ENCODE peak calls at places on chromosomes 6 and 20, in six cellular contexts. E is HTR-8/SVneo, O is heart left ventricle, L is NCI-H1105, W is fibroblast of gingiva, R is ELR. N is an unnamed sample.

GRCh38 chr20:33463332-33464101 is 20.0 kb upstream of the SNTA1 start:
- DNase-seq in E (no peak), O (peak), L (no peak), W (no peak), R (no peak), N (no peak)

GRCh38 chr6:159754959-159755914 is 6.6 kb upstream of the ACAT2 start:
- DNase-seq in E (no peak), O (no peak), L (no peak), W (peak), R (no peak), N (no peak)

GRCh38 chr6:149084761-149085574 is 232.5 kb upstream of the TAB2 start:
- DNase-seq in E (no peak), O (no peak), L (no peak), W (no peak), R (no peak), N (no peak)

GRCh38 chr6:147618457-147618856 is 110.0 kb downstream of the SAMD5 start:
- DNase-seq in E (no peak), O (no peak), L (no peak), W (no peak), R (no peak), N (no peak)

GRCh38 chr6:157520117-157520406 is 139.1 kb downstream of the ZDHHC14 start:
- DNase-seq in E (no peak), O (no peak), L (no peak), W (no peak), R (no peak), N (no peak)

GRCh38 chr6:67497749-67498148 is 1137.3 kb upstream of the ADGRB3 start:
- DNase-seq in E (no peak), O (no peak), L (no peak), W (no peak), R (no peak), N (no peak)

GRCh38 chr6:109143191-109143590 is 47.9 kb downstream of the CEP57L1 start:
- DNase-seq in E (no peak), O (no peak), L (no peak), W (peak), R (no peak), N (no peak)

GRCh38 chr20:23340524-23340923 is 10.1 kb upstream of the NXT1 start:
- DNase-seq in E (peak), O (peak), L (peak), W (peak), R (peak), N (no peak)

GRCh38 chr20:38300433-38300832 is 3.5 kb upstream of the BPI start:
- DNase-seq in E (no peak), O (no peak), L (no peak), W (no peak), R (no peak), N (no peak)

GRCh38 chr6:107811591-107812218 is 12.4 kb downstream of the SCML4 start:
- DNase-seq in E (peak), O (no peak), L (no peak), W (no peak), R (peak), N (no peak)

GRCh38 chr20:63080411-63080810 is 73.6 kb upstream of the BHLHE23 start:
- DNase-seq in E (no peak), O (no peak), L (no peak), W (no peak), R (no peak), N (no peak)

GRCh38 chr6:31174378-31174777 is 3.9 kb upstream of the POU5F1 start:
- DNase-seq in E (no peak), O (no peak), L (no peak), W (no peak), R (no peak), N (no peak)

GRCh38 chr20:52497731-52498130 is 306.2 kb upstream of the ZFP64 start:
- DNase-seq in E (no peak), O (no peak), L (no peak), W (no peak), R (peak), N (no peak)

GRCh38 chr6:111468329-111469012 is 14.5 kb downstream of the REV3L start:
- DNase-seq in E (no peak), O (no peak), L (no peak), W (no peak), R (peak), N (no peak)

GRCh38 chr6:29685718-29686326 is 4.9 kb upstream of the ZFP57 start:
- DNase-seq in E (no peak), O (no peak), L (no peak), W (no peak), R (peak), N (no peak)

GRCh38 chr20:4082406-4083102 is 67.2 kb upstream of the RNF24 start:
- DNase-seq in E (peak), O (peak), L (no peak), W (peak), R (peak), N (peak)

GRCh38 chr20:1376453-1377270 is 16.2 kb downstream of the FKBP1A start:
- DNase-seq in E (no peak), O (no peak), L (no peak), W (no peak), R (no peak), N (no peak)

GRCh38 chr6:11848852-11849731 is 70.5 kb upstream of the ADTRP start:
- DNase-seq in E (no peak), O (no peak), L (peak), W (no peak), R (no peak), N (no peak)

GRCh38 chr6:52877168-52877567 is 32.3 kb downstream of the GSTA3 start:
- DNase-seq in E (peak), O (no peak), L (no peak), W (peak), R (peak), N (no peak)

GRCh38 chr20:17589161-17589834 is 19.4 kb downstream of the DSTN start:
- DNase-seq in E (no peak), O (no peak), L (no peak), W (no peak), R (no peak), N (no peak)

GRCh38 chr6:28490191-28490890 is 25.3 kb downstream of the GPX6 start:
- DNase-seq in E (peak), O (no peak), L (no peak), W (no peak), R (peak), N (no peak)

GRCh38 chr20:24935786-24936525 is 13.1 kb upstream of the CST7 start:
- DNase-seq in E (no peak), O (no peak), L (no peak), W (no peak), R (no peak), N (peak)

GRCh38 chr6:128343666-128344065 is 176.7 kb downstream of the PTPRK start:
- DNase-seq in E (no peak), O (no peak), L (no peak), W (no peak), R (no peak), N (no peak)

GRCh38 chr6:99613398-99613704 is 6.7 kb downstream of the PRDM13 start:
- DNase-seq in E (no peak), O (peak), L (no peak), W (no peak), R (no peak), N (no peak)

GRCh38 chr6:25659633-25660368 is 7.8 kb downstream of the SCGN start:
- DNase-seq in E (no peak), O (no peak), L (peak), W (no peak), R (no peak), N (no peak)

GRCh38 chr6:163384510-163384909 is 30.0 kb upstream of the QKI start:
- DNase-seq in E (no peak), O (no peak), L (no peak), W (no peak), R (no peak), N (no peak)

GRCh38 chr6:118319890-118320289 is 228.2 kb upstream of the PLN start:
- DNase-seq in E (peak), O (no peak), L (peak), W (no peak), R (no peak), N (no peak)

GRCh38 chr6:132962936-132963579 is 148.7 kb downstream of the RPS12 start:
- DNase-seq in E (peak), O (peak), L (peak), W (peak), R (peak), N (peak)

GRCh38 chr6:120274547-120274946 is 925.0 kb upstream of the MAN1A1 start:
- DNase-seq in E (no peak), O (no peak), L (no peak), W (no peak), R (no peak), N (no peak)

GRCh38 chr20:38131588-38132121 is 33.4 kb downstream of the TGM2 start:
- DNase-seq in E (no peak), O (no peak), L (no peak), W (no peak), R (peak), N (no peak)

GRCh38 chr6:37441651-37442050 is 8.6 kb downstream of the CMTR1 start:
- DNase-seq in E (no peak), O (no peak), L (no peak), W (no peak), R (no peak), N (no peak)

N was measured in activated T-helper 2 cell treated with anti-CD3 and anti-CD28 coated beads, Interferon-gamma antibody, Interleukin-2, Interleukin-4, amounts not matched to agents 10 μg/mL and 5 μg/mL and 100 μg/mL, durations not matched to agents 14 hours and 24 hours and 36 hours.